ENCODE peak calls at places on chromosomes 4 and X, in ten cellular contexts. W is astrocyte; L is activated T-cell treated with anti-CD3 and anti-CD28 coated beads, Interleukin-2, amount 50 U/mL, for 72 hours; X is GM13976; J is stimulated activated CD4-positive, alpha-beta T cell treated with anti-CD3 and anti-CD28 coated beads, Interleukin-2, amount 100 ng/mL, for 48 hours; Z is activated CD4-positive, alpha-beta T cell treated with anti-CD3 and anti-CD28 coated beads, Interleukin-2, amount 50 U/mL, for 24 hours; U is osteocyte; F is uterus; B is mesendoderm; A is Calu3. N is an unnamed sample.

GRCh38 chr4:155573126-155573525 is 93.5 kb upstream of the GUCY1A1 start:
- DNase-seq in W (no peak), L (no peak), X (no peak), J (no peak), Z (no peak), U (no peak), F (no peak), B (no peak), A (no peak), N (no peak)

GRCh38 chr4:53313510-53313909 is 52.4 kb downstream of the SCFD2 start:
- DNase-seq in W (peak; percentile 8), L (no peak), X (no peak), J (no peak), Z (no peak), U (no peak), F (no peak), B (peak; percentile 77), A (no peak), N (no peak)

GRCh38 chrX:139680356-139680755 is 27.6 kb downstream of the MCF2 start:
- DNase-seq in W (no peak), L (no peak), X (no peak), J (no peak), Z (no peak), U (no peak), F (no peak), B (no peak), A (no peak), N (no peak)

GRCh38 chr4:105637409-105638258 is 70.9 kb downstream of the INTS12 start:
- DNase-seq in W (peak; percentile 15), L (no peak), X (no peak), J (no peak), Z (no peak), U (no peak), F (peak; percentile 22), B (no peak), A (no peak), N (no peak)

GRCh38 chr4:139585468-139585867 is 29.4 kb upstream of the SETD7 start:
- DNase-seq in W (no peak), L (no peak), X (no peak), J (no peak), Z (no peak), U (no peak), F (no peak), B (no peak), A (no peak), N (no peak)

GRCh38 chrX:154369453-154370299 is 4.8 kb downstream of the FLNA start:
- DNase-seq in W (peak; percentile 93), L (peak; percentile 63), X (peak; percentile 51), J (no peak), Z (peak; percentile 47), U (peak; percentile 93), F (peak; percentile 86), B (peak; percentile 95), A (peak; percentile 87), N (no peak)

GRCh38 chrX:17519349-17519748 is 144.3 kb downstream of the NHS start:
- DNase-seq in W (no peak), L (no peak), X (no peak), J (no peak), Z (no peak), U (no peak), F (peak; percentile 69), B (no peak), A (no peak), N (no peak)

GRCh38 chrX:68868902-68869800 is 40.3 kb downstream of the EFNB1 start:
- DNase-seq in W (no peak), L (no peak), X (no peak), J (no peak), Z (no peak), U (no peak), F (no peak), B (no peak), A (no peak), N (no peak)

GRCh38 chr4:106351016-106351415 is 17.6 kb downstream of the GIMD1 start:
- DNase-seq in W (no peak), L (no peak), X (no peak), J (no peak), Z (no peak), U (no peak), F (no peak), B (no peak), A (no peak), N (no peak)

GRCh38 chrX:11427082-11428033 is 134.1 kb downstream of the AMELX start:
- DNase-seq in W (no peak), L (no peak), X (peak; percentile 43), J (no peak), Z (no peak), U (no peak), F (peak; percentile 45), B (peak; percentile 22), A (peak; percentile 9), N (no peak)

GRCh38 chr4:5824635-5825034 is 68.3 kb downstream of the CRMP1 start:
- DNase-seq in W (no peak), L (peak; percentile 7), X (peak; percentile 56), J (no peak), Z (no peak), U (no peak), F (no peak), B (peak; percentile 46), A (no peak), N (no peak)

GRCh38 chr4:125397226-125397625 is 82.5 kb downstream of the FAT4 start:
- DNase-seq in W (no peak), L (no peak), X (no peak), J (no peak), Z (no peak), U (no peak), F (no peak), B (peak; percentile 7), A (no peak), N (no peak)

GRCh38 chr4:38568768-38569167 is 95.2 kb upstream of the KLF3 start:
- DNase-seq in W (no peak), L (no peak), X (no peak), J (no peak), Z (no peak), U (no peak), F (no peak), B (no peak), A (no peak), N (no peak)

GRCh38 chr4:139453041-139453370 is 915 bp upstream of the RAB33B start:
- DNase-seq in W (peak; percentile 65), L (peak; percentile 69), X (peak; percentile 71), J (peak; percentile 52), Z (peak; percentile 60), U (no peak), F (no peak), B (peak; percentile 94), A (peak; percentile 60), N (peak; percentile 53)

GRCh38 chr4:128653514-128654420 is 155.7 kb upstream of the JADE1 start:
- DNase-seq in W (no peak), L (no peak), X (no peak), J (no peak), Z (no peak), U (no peak), F (peak; percentile 72), B (peak; percentile 38), A (no peak), N (no peak)

GRCh38 chr4:139440971-139441370 is 12.9 kb upstream of the RAB33B start:
- DNase-seq in W (peak; percentile 44), L (no peak), X (no peak), J (no peak), Z (no peak), U (no peak), F (no peak), B (no peak), A (no peak), N (no peak)

GRCh38 chr4:113673450-113673849 is 88.1 kb downstream of the CAMK2D start:
- DNase-seq in W (no peak), L (peak; percentile 48), X (peak; percentile 15), J (no peak), Z (peak; percentile 29), U (no peak), F (no peak), B (peak; percentile 92), A (peak; percentile 25), N (no peak)

GRCh38 chr4:17517664-17518063 is 2.7 kb downstream of the CLRN2 start:
- DNase-seq in W (no peak), L (no peak), X (no peak), J (no peak), Z (no peak), U (no peak), F (no peak), B (peak; percentile 45), A (no peak), N (no peak)

GRCh38 chr4:54063737-54064316 is 578 bp downstream of the CHIC2 start:
- DNase-seq in W (no peak), L (peak; percentile 41), X (peak; percentile 32), J (peak; percentile 9), Z (no peak), U (no peak), F (peak; percentile 29), B (peak; percentile 62), A (peak; percentile 12), N (no peak)

GRCh38 chr4:114257516-114257915 is 278.1 kb upstream of the ARSJ start:
- DNase-seq in W (peak; percentile 66), L (no peak), X (no peak), J (no peak), Z (no peak), U (no peak), F (no peak), B (no peak), A (no peak), N (no peak)